ENCODE peak calls at places on chromosomes 13 and 19, in nine cellular contexts. U is CD4-positive, alpha-beta T cell; D is psoas muscle; B is foreskin fibroblast; C is A172; R is stimulated activated CD4-positive, alpha-beta T cell treated with anti-CD3 and anti-CD28 coated beads, Interleukin-2, amount 100 ng/mL, for 48 hours; A is brain pericyte; Q is naive thymus-derived CD8-positive, alpha-beta T cell; V is T-cell. E is an unnamed sample.

GRCh38 chr19:16303755-16304154 is 20.9 kb upstream of the KLF2 start:
- DNase-seq in U (no peak), D (no peak), B (no peak), C (no peak), R (no peak), A (no peak), Q (no peak), V (no peak), E (no peak)

GRCh38 chr19:39046037-39046821 is 13.9 kb upstream of the FBXO27 start:
- DNase-seq in U (no peak), D (no peak), B (no peak), C (peak), R (no peak), A (no peak), Q (no peak), V (no peak), E (no peak)

GRCh38 chr13:34587586-34587985 is 354.5 kb upstream of the NBEA start:
- DNase-seq in U (no peak), D (no peak), B (no peak), C (no peak), R (no peak), A (no peak), Q (no peak), V (no peak), E (no peak)

GRCh38 chr13:50779443-50780200 is 63.9 kb downstream of the DLEU7 start:
- DNase-seq in U (no peak), D (no peak), B (no peak), C (no peak), R (no peak), A (no peak), Q (no peak), V (no peak), E (no peak)

GRCh38 chr19:58001895-58002369 is 688 bp downstream of the ZNF606 start:
- DNase-seq in U (peak), D (no peak), B (no peak), C (no peak), R (no peak), A (no peak), Q (no peak), V (no peak), E (no peak)

GRCh38 chr13:45242070-45242469 is 41.2 kb upstream of the KCTD4 start:
- DNase-seq in U (no peak), D (no peak), B (peak), C (no peak), R (no peak), A (no peak), Q (no peak), V (no peak), E (no peak)

GRCh38 chr19:54247106-54247930 is 4.7 kb upstream of the LILRA6 start:
- DNase-seq in U (no peak), D (no peak), B (no peak), C (no peak), R (no peak), A (no peak), Q (no peak), V (no peak), E (no peak)

GRCh38 chr13:90738881-90739280 is 608.6 kb upstream of the MIR17HG start:
- DNase-seq in U (no peak), D (no peak), B (no peak), C (peak), R (no peak), A (no peak), Q (no peak), V (no peak), E (no peak)

GRCh38 chr13:42539670-42540069 is 34.3 kb upstream of the TNFSF11 start:
- DNase-seq in U (no peak), D (no peak), B (no peak), C (peak), R (no peak), A (no peak), Q (no peak), V (no peak), E (no peak)